ENCODE peak calls at places on chromosomes 5 and 9, in eight cellular contexts. One of them, this sample, is unnamed.

GRCh38 chr5:140481758-140482157 is 65.7 kb upstream of the EIF4EBP3 start:
- DNase-seq in brain microvascular endothelial cell: peak
- DNase-seq in foreskin fibroblast: peak
- DNase-seq in tibial nerve: no peak
- DNase-seq in IMR-90: peak
- DNase-seq in upper lobe of right lung: no peak
- DNase-seq in prostate gland: no peak
- DNase-seq in CD8-positive, alpha-beta T cell: no peak
- DNase-seq in this sample: peak

GRCh38 chr5:126912607-126913006 is 117.8 kb downstream of the MARCHF3 start:
- DNase-seq in CD8-positive, alpha-beta T cell: no peak
- DNase-seq in foreskin fibroblast: peak
- DNase-seq in prostate gland: no peak
- DNase-seq in upper lobe of right lung: no peak
- DNase-seq in tibial nerve: no peak
- DNase-seq in brain microvascular endothelial cell: no peak
- DNase-seq in IMR-90: peak
- DNase-seq in this sample: no peak

GRCh38 chr9:107438211-107439030 is 51.1 kb downstream of the KLF4 start:
- DNase-seq in prostate gland: no peak
- DNase-seq in upper lobe of right lung: no peak
- DNase-seq in IMR-90: no peak
- DNase-seq in tibial nerve: no peak
- DNase-seq in CD8-positive, alpha-beta T cell: no peak
- DNase-seq in brain microvascular endothelial cell: no peak
- DNase-seq in foreskin fibroblast: peak
- DNase-seq in this sample: no peak

GRCh38 chr9:114206221-114206760 is 51.0 kb downstream of the COL27A1 start:
- DNase-seq in prostate gland: no peak
- DNase-seq in CD8-positive, alpha-beta T cell: no peak
- DNase-seq in brain microvascular endothelial cell: no peak
- DNase-seq in tibial nerve: no peak
- DNase-seq in IMR-90: no peak
- DNase-seq in upper lobe of right lung: no peak
- DNase-seq in foreskin fibroblast: no peak
- DNase-seq in this sample: no peak

GRCh38 chr5:147554285-147554817 is 44.5 kb upstream of the DPYSL3 start:
- DNase-seq in foreskin fibroblast: peak
- DNase-seq in prostate gland: peak
- DNase-seq in tibial nerve: peak
- DNase-seq in IMR-90: peak
- DNase-seq in upper lobe of right lung: no peak
- DNase-seq in brain microvascular endothelial cell: peak
- DNase-seq in CD8-positive, alpha-beta T cell: no peak
- DNase-seq in this sample: peak

GRCh38 chr5:163914911-163915310 is 409.5 kb downstream of the MAT2B start:
- DNase-seq in CD8-positive, alpha-beta T cell: no peak
- DNase-seq in foreskin fibroblast: no peak
- DNase-seq in prostate gland: no peak
- DNase-seq in upper lobe of right lung: peak
- DNase-seq in brain microvascular endothelial cell: no peak
- DNase-seq in IMR-90: no peak
- DNase-seq in tibial nerve: no peak
- DNase-seq in this sample: no peak

GRCh38 chr9:135692410-135692809 is 6.9 kb downstream of the SOHLH1 start:
- DNase-seq in IMR-90: peak
- DNase-seq in foreskin fibroblast: no peak
- DNase-seq in brain microvascular endothelial cell: peak
- DNase-seq in tibial nerve: no peak
- DNase-seq in CD8-positive, alpha-beta T cell: no peak
- DNase-seq in upper lobe of right lung: no peak
- DNase-seq in prostate gland: no peak
- DNase-seq in this sample: no peak

GRCh38 chr5:33696413-33696812 is 195.4 kb downstream of the ADAMTS12 start:
- DNase-seq in upper lobe of right lung: no peak
- DNase-seq in IMR-90: no peak
- DNase-seq in prostate gland: no peak
- DNase-seq in foreskin fibroblast: no peak
- DNase-seq in tibial nerve: no peak
- DNase-seq in brain microvascular endothelial cell: no peak
- DNase-seq in CD8-positive, alpha-beta T cell: no peak
- DNase-seq in this sample: no peak

GRCh38 chr9:92706218-92706940 is 36.4 kb upstream of the IPPK start:
- DNase-seq in IMR-90: no peak
- DNase-seq in CD8-positive, alpha-beta T cell: no peak
- DNase-seq in brain microvascular endothelial cell: no peak
- DNase-seq in tibial nerve: no peak
- DNase-seq in foreskin fibroblast: no peak
- DNase-seq in upper lobe of right lung: no peak
- DNase-seq in prostate gland: no peak
- DNase-seq in this sample: peak

GRCh38 chr5:1413611-1414241 is 31.5 kb downstream of the SLC6A3 start:
- DNase-seq in upper lobe of right lung: peak
- DNase-seq in prostate gland: no peak
- DNase-seq in brain microvascular endothelial cell: no peak
- DNase-seq in tibial nerve: no peak
- DNase-seq in foreskin fibroblast: no peak
- DNase-seq in CD8-positive, alpha-beta T cell: no peak
- DNase-seq in IMR-90: no peak
- DNase-seq in this sample: no peak

GRCh38 chr9:110700953-110701352 is 32.4 kb downstream of the MUSK start:
- DNase-seq in CD8-positive, alpha-beta T cell: no peak
- DNase-seq in tibial nerve: no peak
- DNase-seq in IMR-90: peak
- DNase-seq in foreskin fibroblast: peak
- DNase-seq in brain microvascular endothelial cell: peak
- DNase-seq in prostate gland: no peak
- DNase-seq in upper lobe of right lung: no peak
- DNase-seq in this sample: peak

GRCh38 chr5:147509710-147510651 is at the start of gene DPYSL3:
- DNase-seq in CD8-positive, alpha-beta T cell: no peak
- DNase-seq in foreskin fibroblast: peak
- DNase-seq in IMR-90: peak
- DNase-seq in tibial nerve: peak
- DNase-seq in prostate gland: peak
- DNase-seq in upper lobe of right lung: peak
- DNase-seq in brain microvascular endothelial cell: peak
- DNase-seq in this sample: peak

GRCh38 chr5:31663519-31663918 is 24.6 kb downstream of the PDZD2 start:
- DNase-seq in tibial nerve: peak
- DNase-seq in IMR-90: peak
- DNase-seq in foreskin fibroblast: no peak
- DNase-seq in upper lobe of right lung: no peak
- DNase-seq in prostate gland: no peak
- DNase-seq in CD8-positive, alpha-beta T cell: no peak
- DNase-seq in brain microvascular endothelial cell: peak
- DNase-seq in this sample: peak

GRCh38 chr5:119363271-119363670 is 7.5 kb downstream of the TNFAIP8 start:
- DNase-seq in CD8-positive, alpha-beta T cell: no peak
- DNase-seq in IMR-90: no peak
- DNase-seq in prostate gland: no peak
- DNase-seq in tibial nerve: no peak
- DNase-seq in foreskin fibroblast: no peak
- DNase-seq in brain microvascular endothelial cell: no peak
- DNase-seq in upper lobe of right lung: no peak
- DNase-seq in this sample: no peak

GRCh38 chr5:102617187-102617856 is 118.5 kb upstream of the SLCO6A1 start:
- DNase-seq in prostate gland: no peak
- DNase-seq in upper lobe of right lung: no peak
- DNase-seq in foreskin fibroblast: peak
- DNase-seq in brain microvascular endothelial cell: no peak
- DNase-seq in IMR-90: no peak
- DNase-seq in CD8-positive, alpha-beta T cell: no peak
- DNase-seq in tibial nerve: peak
- DNase-seq in this sample: no peak

GRCh38 chr5:26415987-26416386 is 622.4 kb downstream of the CDH9 start:
- DNase-seq in upper lobe of right lung: no peak
- DNase-seq in brain microvascular endothelial cell: no peak
- DNase-seq in IMR-90: no peak
- DNase-seq in foreskin fibroblast: no peak
- DNase-seq in CD8-positive, alpha-beta T cell: no peak
- DNase-seq in tibial nerve: no peak
- DNase-seq in prostate gland: no peak
- DNase-seq in this sample: no peak

GRCh38 chr9:132141948-132142594 is 19.8 kb upstream of the NTNG2 start:
- DNase-seq in IMR-90: no peak
- DNase-seq in brain microvascular endothelial cell: no peak
- DNase-seq in tibial nerve: no peak
- DNase-seq in upper lobe of right lung: no peak
- DNase-seq in CD8-positive, alpha-beta T cell: no peak
- DNase-seq in foreskin fibroblast: no peak
- DNase-seq in prostate gland: no peak
- DNase-seq in this sample: no peak

GRCh38 chr9:107043886-107044285 is 180.9 kb downstream of the ZNF462 start:
- DNase-seq in upper lobe of right lung: no peak
- DNase-seq in CD8-positive, alpha-beta T cell: no peak
- DNase-seq in IMR-90: no peak
- DNase-seq in brain microvascular endothelial cell: no peak
- DNase-seq in foreskin fibroblast: no peak
- DNase-seq in tibial nerve: no peak
- DNase-seq in prostate gland: no peak
- DNase-seq in this sample: peak

GRCh38 chr9:97502222-97502983 is 937 bp downstream of the TMOD1 start:
- DNase-seq in foreskin fibroblast: no peak
- DNase-seq in prostate gland: no peak
- DNase-seq in brain microvascular endothelial cell: no peak
- DNase-seq in upper lobe of right lung: no peak
- DNase-seq in CD8-positive, alpha-beta T cell: no peak
- DNase-seq in IMR-90: no peak
- DNase-seq in tibial nerve: no peak
- DNase-seq in this sample: no peak

GRCh38 chr9:15524845-15525455 is 14.2 kb upstream of the PSIP1 start:
- DNase-seq in IMR-90: no peak
- DNase-seq in tibial nerve: no peak
- DNase-seq in foreskin fibroblast: no peak
- DNase-seq in brain microvascular endothelial cell: no peak
- DNase-seq in CD8-positive, alpha-beta T cell: no peak
- DNase-seq in prostate gland: no peak
- DNase-seq in upper lobe of right lung: no peak
- DNase-seq in this sample: no peak

DNA sequence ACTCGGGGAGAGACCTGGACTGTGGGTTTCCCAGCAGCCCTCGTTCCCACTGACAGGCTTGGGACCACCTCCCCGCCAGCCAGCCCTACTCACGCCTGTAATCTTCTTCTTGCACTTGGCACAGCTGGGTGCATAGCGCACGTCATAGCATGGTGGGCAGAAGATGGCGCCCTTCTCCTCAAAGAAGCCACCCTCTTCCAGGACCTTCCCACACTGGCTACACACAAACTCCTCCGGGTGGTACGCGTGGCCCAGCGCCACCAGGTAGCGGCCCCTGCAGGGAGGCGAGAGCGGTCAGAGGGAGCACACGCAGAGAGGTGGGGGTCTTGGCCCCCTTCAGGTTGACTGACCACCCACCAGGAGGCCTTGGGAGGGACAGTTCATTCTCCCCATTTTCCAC is 9.4 kb downstream of the PDLIM7 start:
- DNase-seq in IMR-90: no peak
- DNase-seq in tibial nerve: no peak
- DNase-seq in prostate gland: no peak
- DNase-seq in foreskin fibroblast: no peak
- DNase-seq in CD8-positive, alpha-beta T cell: no peak
- DNase-seq in brain microvascular endothelial cell: no peak
- DNase-seq in upper lobe of right lung: no peak
- DNase-seq in this sample: no peak
- TF ChIP-seq CTCF in IMR-90: no peak
- TF ChIP-seq CTCF in tibial nerve: no peak
- TF ChIP-seq CTCF in prostate gland: no peak
- TF ChIP-seq CTCF in foreskin fibroblast: no peak
- TF ChIP-seq CTCF in CD8-positive, alpha-beta T cell: no peak
- TF ChIP-seq CTCF in brain microvascular endothelial cell: peak
- TF ChIP-seq CTCF in upper lobe of right lung: no peak
- TF ChIP-seq CTCF in this sample: no peak

DNA sequence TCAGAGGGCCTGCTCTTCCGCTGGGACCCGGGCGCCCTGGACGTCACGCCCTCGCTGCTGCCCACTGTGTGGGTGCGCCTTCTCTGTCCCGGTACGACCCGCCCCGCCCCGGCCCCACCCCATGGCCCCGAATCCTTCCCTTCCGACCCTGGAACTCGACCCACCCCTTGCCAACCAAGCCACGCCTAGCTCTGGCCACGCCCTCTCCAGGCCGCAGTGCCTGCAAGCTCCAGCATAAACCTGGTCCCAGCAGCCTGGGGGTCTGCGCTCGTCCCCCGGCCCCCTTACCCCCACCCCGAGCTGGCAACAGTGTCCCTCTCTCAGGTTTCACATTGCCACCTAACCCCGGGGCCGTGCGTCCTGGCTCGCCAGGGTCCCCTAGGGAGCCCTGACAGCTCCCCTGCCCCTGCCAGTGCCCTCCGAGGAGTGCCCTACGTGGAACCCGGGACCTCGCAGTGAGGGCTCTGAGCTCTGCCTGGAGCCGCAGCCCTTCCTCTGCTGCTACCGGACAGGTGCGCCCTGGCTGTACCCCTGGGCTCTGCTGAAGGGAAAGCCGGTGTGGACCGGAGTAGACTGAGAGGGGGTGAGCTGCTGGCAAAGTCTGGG is 3.4 kb downstream of the ADGRD2 start:
- DNase-seq in brain microvascular endothelial cell: no peak
- DNase-seq in foreskin fibroblast: no peak
- DNase-seq in tibial nerve: no peak
- DNase-seq in CD8-positive, alpha-beta T cell: no peak
- DNase-seq in upper lobe of right lung: peak
- DNase-seq in IMR-90: no peak
- DNase-seq in prostate gland: no peak
- DNase-seq in this sample: no peak
- H3K4me3 ChIP-seq in brain microvascular endothelial cell: no peak
- H3K4me3 ChIP-seq in foreskin fibroblast: no peak
- H3K4me3 ChIP-seq in tibial nerve: no peak
- H3K4me3 ChIP-seq in CD8-positive, alpha-beta T cell: no peak
- H3K4me3 ChIP-seq in upper lobe of right lung: no peak
- H3K4me3 ChIP-seq in IMR-90: no peak
- H3K4me3 ChIP-seq in prostate gland: no peak
- H3K4me3 ChIP-seq in this sample: no peak

DNA sequence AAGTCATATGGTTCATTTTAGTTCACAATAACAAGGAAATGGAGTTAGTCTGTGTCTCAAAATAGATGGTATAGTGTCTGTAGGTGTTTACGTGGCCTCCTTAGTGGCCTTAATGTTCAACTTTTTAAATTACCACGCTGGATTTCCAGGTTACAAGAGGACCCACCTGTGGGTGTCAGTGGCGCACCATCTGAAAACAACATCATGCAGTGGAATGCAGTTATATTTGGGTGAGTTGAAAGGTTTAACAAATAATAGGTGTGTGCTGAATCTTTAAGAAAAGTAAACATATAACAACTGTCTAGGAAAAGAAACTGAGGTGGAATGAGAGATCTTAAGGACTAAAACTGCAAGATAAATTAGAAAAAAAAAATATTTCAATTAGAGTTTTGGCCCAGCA is 2.9 kb downstream of the UBE2B start:
- DNase-seq in CD8-positive, alpha-beta T cell: no peak
- DNase-seq in tibial nerve: no peak
- DNase-seq in upper lobe of right lung: no peak
- DNase-seq in prostate gland: no peak
- DNase-seq in IMR-90: no peak
- DNase-seq in brain microvascular endothelial cell: no peak
- DNase-seq in foreskin fibroblast: no peak
- DNase-seq in this sample: no peak
- TF ChIP-seq CTCF in CD8-positive, alpha-beta T cell: no peak
- TF ChIP-seq CTCF in tibial nerve: no peak
- TF ChIP-seq CTCF in upper lobe of right lung: no peak
- TF ChIP-seq CTCF in prostate gland: peak
- TF ChIP-seq CTCF in IMR-90: peak
- TF ChIP-seq CTCF in brain microvascular endothelial cell: peak
- TF ChIP-seq CTCF in foreskin fibroblast: no peak
- TF ChIP-seq CTCF in this sample: no peak

GRCh38 chr5:141703133-141703561 is 21.1 kb upstream of the ARAP3 start:
- DNase-seq in CD8-positive, alpha-beta T cell: no peak
- DNase-seq in upper lobe of right lung: no peak
- DNase-seq in foreskin fibroblast: peak
- DNase-seq in IMR-90: no peak
- DNase-seq in tibial nerve: no peak
- DNase-seq in prostate gland: no peak
- DNase-seq in brain microvascular endothelial cell: no peak
- DNase-seq in this sample: no peak
- H3K4me3 ChIP-seq in CD8-positive, alpha-beta T cell: peak
- H3K4me3 ChIP-seq in upper lobe of right lung: no peak
- H3K4me3 ChIP-seq in foreskin fibroblast: peak
- H3K4me3 ChIP-seq in IMR-90: peak
- H3K4me3 ChIP-seq in tibial nerve: peak
- H3K4me3 ChIP-seq in prostate gland: peak
- H3K4me3 ChIP-seq in brain microvascular endothelial cell: peak
- H3K4me3 ChIP-seq in this sample: peak

This sample was measured in cardiac fibroblast.